ENCODE peak calls at places on chromosomes 11 and 22, in eight cellular contexts. E is fibroblast of pulmonary artery; O is gastrocnemius medialis; M is activated naive CD4-positive, alpha-beta T cell treated with anti-CD3 and anti-CD28 coated beads, Interleukin-2, amount 50 U/mL, for 72 hours; F is C1 segment of cervical spinal cord; H is SW 1271; W is left ventricle myocardium superior; Q is effector CD4-positive, alpha-beta T cell. Z is an unnamed sample.

GRCh38 chr11:6414874-6415328 is 4.0 kb downstream of the APBB1 start:
- DNase-seq in O (no peak), F (no peak), Q (no peak), E (no peak), H (no peak), M (peak; percentile 36), W (no peak), Z (no peak)

GRCh38 chr11:124829986-124830385 is 29.8 kb upstream of the MSANTD2 start:
- DNase-seq in Q (no peak), F (no peak), W (no peak), M (no peak), E (peak; percentile 9), H (no peak), O (no peak), Z (no peak)

GRCh38 chr11:61820174-61820573 is 3.4 kb upstream of the FADS1 start:
- DNase-seq in W (no peak), M (no peak), Q (no peak), E (no peak), H (no peak), F (no peak), O (no peak), Z (no peak)

GRCh38 chr11:121891134-121891533 is 224.9 kb downstream of the BLID start:
- DNase-seq in E (no peak), M (no peak), O (no peak), Q (no peak), H (no peak), F (no peak), W (no peak), Z (no peak)

GRCh38 chr11:112797653-112798293 is 163.4 kb upstream of the NCAM1 start:
- DNase-seq in F (peak; percentile 67), W (no peak), M (peak; percentile 30), H (peak; percentile 20), E (peak; percentile 62), O (no peak), Q (no peak), Z (no peak)

GRCh38 chr22:29230916-29231875 is 25.5 kb downstream of the EMID1 start:
- DNase-seq in Q (no peak), H (no peak), E (no peak), F (no peak), W (no peak), M (no peak), O (no peak), Z (no peak)

GRCh38 chr11:75387742-75388294 is 11.5 kb upstream of the RPS3 start:
- DNase-seq in F (no peak), M (no peak), O (no peak), E (no peak), W (no peak), H (no peak), Q (no peak), Z (no peak)

GRCh38 chr22:47111626-47112373 is 349.4 kb downstream of the TBC1D22A start:
- DNase-seq in Q (no peak), H (no peak), F (no peak), O (no peak), E (no peak), M (no peak), W (no peak), Z (no peak)

Z was measured in naive thymus-derived CD8-positive, alpha-beta T cell.